ENCODE peak calls at places on chromosomes 3 and 15, in five cellular contexts. O is activated gamma-delta T cell treated with Interleukin-2 at 50 U/mL for 16 hours; U is NCI-H82; E is GM03348; N is stimulated activated CD8-positive, alpha-beta memory T cell treated with anti-CD3 and anti-CD28 coated beads, Interleukin-12 subunit alpha, Interleukin-12 subunit beta, amount 100 ng/mL, for 4 hours. T is an unnamed sample.

GRCh38 chr3:107950413-107950812 is 140.4 kb downstream of the CD47 start:
- DNase-seq in O (no peak), U (no peak), E (no peak), N (no peak), T (no peak)

GRCh38 chr15:82898961-82899360 is 53.6 kb downstream of the HOMER2 start:
- DNase-seq in O (no peak), U (peak), E (no peak), N (no peak), T (no peak)

GRCh38 chr15:77021803-77022381 is 27.0 kb downstream of the PSTPIP1 start:
- DNase-seq in O (peak), U (no peak), E (peak), N (peak), T (no peak)

GRCh38 chr15:60634815-60635214 is 155.9 kb upstream of the ICE2 start:
- DNase-seq in O (no peak), U (no peak), E (no peak), N (no peak), T (no peak)

GRCh38 chr3:123841476-123842238 is 42.5 kb downstream of the MYLK start:
- DNase-seq in O (no peak), U (no peak), E (no peak), N (no peak), T (no peak)

GRCh38 chr15:75872400-75872990 is 29.2 kb downstream of the UBE2Q2 start:
- DNase-seq in O (no peak), U (no peak), E (no peak), N (no peak), T (no peak)

GRCh38 chr3:14472471-14473351 is 67.4 kb downstream of the GRIP2 start:
- DNase-seq in O (no peak), U (no peak), E (peak), N (no peak), T (no peak)

GRCh38 chr3:64495413-64495812 is 192.4 kb downstream of the ADAMTS9 start:
- DNase-seq in O (no peak), U (no peak), E (no peak), N (no peak), T (no peak)

GRCh38 chr15:51770902-51771301 is 19.5 kb downstream of the TMOD2 start:
- DNase-seq in O (no peak), U (peak), E (no peak), N (no peak), T (no peak)

GRCh38 chr15:99496302-99496629 is 69.5 kb upstream of the MEF2A start:
- DNase-seq in O (no peak), U (no peak), E (no peak), N (no peak), T (no peak)

GRCh38 chr3:138459619-138460535 is 25.5 kb downstream of the ESYT3 start:
- DNase-seq in O (no peak), U (peak), E (no peak), N (no peak), T (no peak)

GRCh38 chr3:10510743-10511432 is 5.5 kb upstream of the ATP2B2 start:
- DNase-seq in O (no peak), U (no peak), E (no peak), N (no peak), T (no peak)

GRCh38 chr3:16741103-16741758 is 136.0 kb upstream of the DAZL start:
- DNase-seq in O (no peak), U (no peak), E (peak), N (no peak), T (no peak)

T was measured in activated B cell treated with CpG ODN at 0.5 μM for 24 hours.